ENCODE peak calls at places on chromosomes 7 and 10, in four cellular contexts. S, M, B and K are unnamed samples.

GRCh38 chr7:50782376-50783208 is at the start of gene GRB10:
- DNase-seq in S (peak; percentile 92), M (no peak), B (no peak), K (peak; percentile 56)

GRCh38 chr10:17669185-17669872 is 25.4 kb downstream of the STAM start:
- DNase-seq in S (no peak), M (no peak), B (no peak), K (no peak)

GRCh38 chr10:25222085-25222660 is 47.4 kb downstream of the GPR158 start:
- DNase-seq in S (no peak), M (no peak), B (no peak), K (no peak)

GRCh38 chr10:93208717-93209464 is 135.2 kb downstream of the CYP26A1 start:
- DNase-seq in S (no peak), M (no peak), B (no peak), K (no peak)

GRCh38 chr7:30173058-30173897 is 38.5 kb downstream of the MTURN start:
- DNase-seq in S (no peak), M (no peak), B (no peak), K (peak; percentile 87)

GRCh38 chr10:99560277-99561126 is 27.8 kb downstream of the NKX2-3 start:
- DNase-seq in S (peak; percentile 94), M (peak; percentile 12), B (peak; percentile 38), K (no peak)

GRCh38 chr7:12623885-12624498 is 53.5 kb downstream of the SCIN start:
- DNase-seq in S (peak; percentile 61), M (peak; percentile 42), B (no peak), K (no peak)

GRCh38 chr10:90592903-90593302 is 264.9 kb downstream of the HTR7 start:
- DNase-seq in S (peak; percentile 87), M (peak; percentile 86), B (peak; percentile 68), K (peak; percentile 85)

GRCh38 chr10:48981310-48981907 is 41.8 kb upstream of the LRRC18 start:
- DNase-seq in S (peak; percentile 89), M (peak; percentile 59), B (peak; percentile 85), K (peak; percentile 84)

GRCh38 chr7:92838934-92839333 is 2.6 kb upstream of the CDK6 start:
- DNase-seq in S (no peak), M (no peak), B (no peak), K (no peak)

GRCh38 chr7:92836489-92837213 is at the start of gene CDK6:
- DNase-seq in S (peak; percentile 75), M (peak; percentile 73), B (peak; percentile 92), K (peak; percentile 85)

GRCh38 chr7:92835851-92836488 is 403 bp downstream of the CDK6 start:
- DNase-seq in S (no peak), M (peak; percentile 36), B (peak; percentile 76), K (peak; percentile 43)

GRCh38 chr7:92835140-92835850 is 1.1 kb downstream of the CDK6 start:
- DNase-seq in S (peak; percentile 93), M (peak; percentile 55), B (peak; percentile 92), K (peak; percentile 82)

DNA sequence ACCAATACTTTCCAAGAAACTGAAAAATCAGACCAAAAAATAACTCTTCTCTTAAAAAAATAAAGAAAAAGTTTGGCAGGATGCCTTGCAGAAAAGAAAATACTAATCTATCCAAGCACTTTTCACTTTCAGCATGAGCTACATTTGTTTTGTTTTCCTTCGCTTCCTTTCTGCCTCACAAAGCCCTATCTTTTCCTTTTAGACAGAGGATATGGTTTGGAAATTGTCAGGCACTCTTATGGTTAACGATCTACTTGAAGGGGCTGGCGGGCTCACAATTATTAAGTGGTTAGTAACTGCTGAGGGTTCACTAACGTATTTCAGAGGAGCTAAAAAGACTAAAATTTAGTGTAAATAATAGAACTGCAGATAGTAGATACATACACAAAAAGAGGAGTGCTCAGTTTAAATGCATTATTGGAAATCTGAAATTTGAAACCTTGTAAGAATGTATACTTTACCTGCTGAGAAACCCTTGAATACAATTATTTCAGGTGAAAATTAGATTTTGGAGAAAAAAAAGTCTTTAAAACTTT is 909 bp upstream of the CDK6 start:
- DNase-seq in S (no peak), M (no peak), B (no peak), K (no peak)
- H3K4me1 ChIP-seq in S (peaks cover 17% of the 10 kb centered on the region), M (no peaks in the 10 kb centered on the region), B (peaks cover 11% of the 10 kb centered on the region), K (no peaks in the 10 kb centered on the region)

GRCh38 chr7:24827027-24827426 is 69.8 kb upstream of the GSDME start:
- DNase-seq in S (no peak), M (no peak), B (no peak), K (no peak)
- H3K4me3 ChIP-seq in S (no peak overlapping the region), M (no peak overlapping the region), B (no peak overlapping the region), K (no peak overlapping the region)

GRCh38 chr7:133207687-133208086 is 45.2 kb upstream of the EXOC4 start:
- DNase-seq in S (peak; percentile 63), M (peak; percentile 21), B (no peak), K (no peak)
- H3K27ac ChIP-seq in S (no peak overlapping the region), M (no peak overlapping the region), B (no peak overlapping the region), K (no peak overlapping the region)

GRCh38 chr7:106112972-106113421 is 885 bp upstream of the SYPL1 start:
- DNase-seq in S (peak; percentile 17), M (no peak), B (no peak), K (no peak)

GRCh38 chr7:106110885-106111670 is 1.0 kb downstream of the SYPL1 start:
- DNase-seq in S (no peak), M (peak; percentile 47), B (no peak), K (no peak)

GRCh38 chr7:106110238-106110560 is 1.9 kb downstream of the SYPL1 start:
- DNase-seq in S (no peak), M (no peak), B (no peak), K (no peak)

GRCh38 chr7:106112118-106112971 is at the start of gene SYPL1:
- DNase-seq in S (peak; percentile 95), M (peak; percentile 97), B (peak; percentile 99), K (peak; percentile 96)

GRCh38 chr7:106111671-106112117 is 418 bp downstream of the SYPL1 start:
- DNase-seq in S (peak; percentile 29), M (no peak), B (peak; percentile 94), K (peak; percentile 78)
- H3K4me1 ChIP-seq in S (peaks cover 29% of the 10 kb centered on the region), M (peaks cover 14% of the 10 kb centered on the region), B (peaks cover 76% of the 10 kb centered on the region), K (peaks cover 3% of the 10 kb centered on the region)

DNA sequence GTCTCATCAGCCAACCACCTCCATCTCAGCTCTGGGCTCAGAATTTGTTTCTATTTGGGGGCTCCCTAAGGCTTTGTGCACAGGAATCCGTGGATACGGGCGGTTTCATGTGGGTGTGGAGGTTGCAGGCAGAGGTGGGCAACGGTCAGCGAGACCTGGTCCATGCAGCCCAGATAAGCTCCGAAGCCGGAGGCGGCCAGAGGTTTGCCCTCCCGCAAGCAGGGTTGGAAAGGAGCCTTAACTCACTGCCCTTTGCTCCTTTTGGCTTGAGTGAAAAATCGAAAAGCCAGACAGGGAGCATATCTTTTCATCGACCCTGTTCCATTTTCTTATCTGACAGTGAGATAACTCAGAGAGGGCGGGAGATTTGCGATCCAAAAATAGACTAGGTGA is 1.5 kb downstream of the GRM3 start:
- DNase-seq in S (peak; percentile 30), M (no peak), B (no peak), K (no peak)
- H3K4me3 ChIP-seq in S (peak overlapping the region; percentile 86), M (no peak overlapping the region), B (no peak overlapping the region), K (no peak overlapping the region)

GRCh38 chr10:97396056-97396455 is 5.1 kb downstream of the RRP12 start:
- DNase-seq in S (no peak), M (no peak), B (no peak), K (no peak)
- H3K27ac ChIP-seq in S (no peak overlapping the region), M (no peak overlapping the region), B (no peak overlapping the region), K (no peak overlapping the region)